ENCODE peak calls at places on chromosomes 6 and 20, in six cellular contexts. G is stimulated activated CD8-positive, alpha-beta memory T cell treated with anti-CD3 and anti-CD28 coated beads, Interleukin-2, amount 100 ng/mL, for 1 hour; F is neural crest cell; E is psoas muscle; I is T-helper 2 cell; Q is activated CD4-positive, alpha-beta T cell treated with anti-CD3 and anti-CD28 coated beads for 1 hour. D is an unnamed sample.

GRCh38 chr6:14638932-14639875 is 521.6 kb downstream of the CD83 start:
- DNase-seq in G (no peak), F (no peak), E (peak; percentile 34), I (no peak), Q (no peak), D (no peak)

GRCh38 chr6:144343736-144344428 is 58.7 kb downstream of the UTRN start:
- DNase-seq in G (no peak), F (no peak), E (no peak), I (no peak), Q (no peak), D (no peak)

GRCh38 chr6:429515-430121 is 38.1 kb downstream of the IRF4 start:
- DNase-seq in G (no peak), F (no peak), E (no peak), I (no peak), Q (no peak), D (no peak)

GRCh38 chr6:137846772-137847313 is 20.2 kb upstream of the TNFAIP3 start:
- DNase-seq in G (no peak), F (no peak), E (peak; percentile 45), I (no peak), Q (no peak), D (no peak)

GRCh38 chr20:2230671-2231488 is 64.9 kb upstream of the TGM3 start:
- DNase-seq in G (no peak), F (no peak), E (no peak), I (no peak), Q (no peak), D (no peak)

GRCh38 chr6:161035182-161035980 is 43.8 kb downstream of the MAP3K4 start:
- DNase-seq in G (no peak), F (no peak), E (no peak), I (no peak), Q (no peak), D (no peak)

GRCh38 chr6:107811591-107812218 is 12.4 kb downstream of the SCML4 start:
- DNase-seq in G (no peak), F (no peak), E (no peak), I (no peak), Q (no peak), D (no peak)

GRCh38 chr20:51560042-51560441 is 17.5 kb upstream of the NFATC2 start:
- DNase-seq in G (no peak), F (no peak), E (no peak), I (no peak), Q (no peak), D (no peak)

GRCh38 chr20:16476032-16476431 is 97.2 kb downstream of the KIF16B start:
- DNase-seq in G (no peak), F (no peak), E (no peak), I (no peak), Q (no peak), D (no peak)

GRCh38 chr6:69835414-69836179 is 30.8 kb upstream of the COL19A1 start:
- DNase-seq in G (no peak), F (no peak), E (no peak), I (no peak), Q (no peak), D (no peak)